ENCODE peak calls at places on chromosome 6, in four cellular contexts. L is neural crest cell, D is upper lobe of right lung, T is OCI-LY7. C is an unnamed sample.

GRCh38 chr6:47733879-47734558 is 35.6 kb downstream of the ADGRF4 start:
- DNase-seq in D (no peak), T (peak), L (no peak), C (peak)

GRCh38 chr6:90343581-90343980 is 46.9 kb upstream of the BACH2 start:
- DNase-seq in L (no peak), D (no peak), T (no peak), C (no peak)

GRCh38 chr6:170183521-170183920 is 107.4 kb downstream of the DLL1 start:
- DNase-seq in D (no peak), T (no peak), L (no peak), C (no peak)

GRCh38 chr6:102204336-102204735 is 810.8 kb downstream of the GRIK2 start:
- DNase-seq in D (no peak), T (no peak), L (no peak), C (no peak)

GRCh38 chr6:144311361-144311760 is 26.2 kb downstream of the UTRN start:
- DNase-seq in T (no peak), L (no peak), D (no peak), C (no peak)

GRCh38 chr6:140846518-140847277 is 1286.0 kb upstream of the GJE1 start:
- DNase-seq in T (no peak), D (no peak), L (no peak), C (no peak)

GRCh38 chr6:27553123-27553904 is 80.4 kb upstream of the ZNF184 start:
- DNase-seq in D (no peak), T (peak), L (peak), C (peak)

GRCh38 chr6:154410619-154411044 is 54.0 kb upstream of the IPCEF1 start:
- DNase-seq in L (no peak), T (no peak), D (no peak), C (no peak)

GRCh38 chr6:135974416-135974815 is 122.9 kb downstream of the PDE7B start:
- DNase-seq in D (no peak), T (no peak), L (no peak), C (no peak)

GRCh38 chr6:6714498-6715360 is 126.2 kb downstream of the LY86 start:
- DNase-seq in T (no peak), L (no peak), D (no peak), C (no peak)

GRCh38 chr6:112571486-112571885 is 224.4 kb downstream of the RFPL4B start:
- DNase-seq in D (no peak), L (no peak), T (no peak), C (no peak)

GRCh38 chr6:5214570-5215052 is 46.1 kb downstream of the LYRM4 start:
- DNase-seq in L (peak), T (peak), D (no peak), C (no peak)

GRCh38 chr6:12342664-12343063 is 52.5 kb downstream of the EDN1 start:
- DNase-seq in T (no peak), L (no peak), D (no peak), C (no peak)

GRCh38 chr6:111721677-111722219 is 116.1 kb upstream of the TRAF3IP2 start:
- DNase-seq in T (peak), D (no peak), L (no peak), C (peak)

GRCh38 chr6:17648745-17649144 is 48.6 kb downstream of the FAM8A1 start:
- DNase-seq in T (no peak), L (no peak), D (no peak), C (no peak)

GRCh38 chr6:3228046-3228671 is 706 bp upstream of the TUBB2B start:
- DNase-seq in D (no peak), T (no peak), L (peak), C (peak)

GRCh38 chr6:135419162-135419561 is 78.4 kb downstream of the AHI1 start:
- DNase-seq in D (no peak), L (no peak), T (no peak), C (no peak)

GRCh38 chr6:26022166-26022510 is 59.5 kb downstream of the TRIM38 start:
- DNase-seq in D (no peak), L (peak), T (peak), C (peak)

GRCh38 chr6:158707120-158707519 is 57.3 kb downstream of the SYTL3 start:
- DNase-seq in T (no peak), L (no peak), D (peak), C (no peak)

GRCh38 chr6:14985366-14985765 is 260.5 kb upstream of the JARID2 start:
- DNase-seq in T (no peak), D (no peak), L (no peak), C (no peak)

GRCh38 chr6:31752739-31753319 is 9.6 kb upstream of the SAPCD1 start:
- DNase-seq in T (no peak), L (no peak), D (no peak), C (no peak)

DNA sequence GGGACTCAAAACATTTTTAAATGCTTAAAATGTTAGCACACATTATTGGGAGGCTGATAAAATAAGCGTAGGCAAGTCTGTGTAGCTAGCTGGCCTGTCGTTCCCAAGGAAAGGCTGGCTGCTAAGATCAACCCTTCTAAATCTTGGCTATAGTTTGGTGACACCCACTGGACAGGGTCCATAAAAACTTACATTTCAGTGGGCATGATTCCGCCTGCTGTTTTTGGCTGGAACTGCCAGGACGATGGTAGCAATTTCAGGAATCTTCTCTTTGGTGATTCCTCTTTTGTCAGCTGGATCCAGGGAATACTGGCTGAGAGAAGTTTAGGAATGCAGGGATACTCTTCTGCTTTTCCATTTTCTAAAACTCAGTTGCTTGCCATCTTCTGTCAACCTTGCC is 162.2 kb downstream of the NKAIN2 start:
- DNase-seq in L (peak), D (no peak), T (no peak), C (no peak)
- TF ChIP-seq CTCF in L (peak), D (no peak), T (no peak), C (no peak)

GRCh38 chr6:53347921-53348435 is 772 bp downstream of the ELOVL5 start:
- DNase-seq in T (peak), L (peak), D (peak), C (peak)

GRCh38 chr6:53347250-53347920 is 1.4 kb downstream of the ELOVL5 start:
- DNase-seq in T (peak), D (no peak), L (no peak), C (no peak)

GRCh38 chr6:53344993-53345392 is 3.8 kb downstream of the ELOVL5 start:
- DNase-seq in T (no peak), D (no peak), L (no peak), C (no peak)

GRCh38 chr6:53349209-53349693 is 501 bp upstream of the ELOVL5 start:
- DNase-seq in L (no peak), T (no peak), D (no peak), C (no peak)

GRCh38 chr6:53348436-53349208 is at the start of gene ELOVL5:
- DNase-seq in L (peak), D (peak), T (peak), C (peak)
- TF ChIP-seq CTCF in L (no peak), D (no peak), T (peak), C (no peak)

DNA sequence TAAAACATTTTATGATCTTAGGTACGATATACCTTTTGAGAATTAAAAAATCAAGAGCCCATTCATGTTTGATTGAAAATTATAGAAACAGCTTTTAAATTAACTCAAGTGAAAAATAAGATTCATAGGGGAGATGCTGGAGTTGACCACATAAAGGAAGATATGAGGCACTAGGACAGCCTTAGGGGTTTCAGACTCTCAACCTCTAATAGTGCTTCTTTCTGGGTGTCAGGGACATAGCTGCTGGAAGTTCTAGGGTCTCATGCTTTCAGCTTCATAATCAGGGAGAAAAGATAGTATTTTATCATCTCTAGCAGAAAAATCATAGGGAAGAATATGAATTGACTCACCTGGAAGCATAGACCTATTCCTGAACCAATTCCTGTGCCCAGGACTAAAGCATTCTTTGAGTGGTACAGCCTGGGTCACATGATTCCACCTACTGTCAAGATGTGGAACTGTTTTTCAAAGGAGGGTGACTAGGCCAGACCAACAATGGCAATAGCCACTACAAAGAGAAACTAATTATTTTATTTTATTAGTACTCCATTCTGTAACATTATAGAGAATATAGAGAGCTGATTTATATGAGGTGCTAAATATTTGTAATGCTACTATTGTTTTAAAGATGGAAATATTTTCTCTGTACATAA is 27.8 kb upstream of the CENPW start:
- DNase-seq in D (no peak), T (no peak), L (no peak), C (peak)
- TF ChIP-seq CTCF in D (peak), T (peak), L (peak), C (no peak)

GRCh38 chr6:66423047-66423446 is 716.0 kb upstream of the EYS start:
- DNase-seq in T (no peak), L (no peak), D (no peak), C (no peak)

GRCh38 chr6:66418906-66419305 is 711.9 kb upstream of the EYS start:
- DNase-seq in L (no peak), T (no peak), D (no peak), C (no peak)

DNA sequence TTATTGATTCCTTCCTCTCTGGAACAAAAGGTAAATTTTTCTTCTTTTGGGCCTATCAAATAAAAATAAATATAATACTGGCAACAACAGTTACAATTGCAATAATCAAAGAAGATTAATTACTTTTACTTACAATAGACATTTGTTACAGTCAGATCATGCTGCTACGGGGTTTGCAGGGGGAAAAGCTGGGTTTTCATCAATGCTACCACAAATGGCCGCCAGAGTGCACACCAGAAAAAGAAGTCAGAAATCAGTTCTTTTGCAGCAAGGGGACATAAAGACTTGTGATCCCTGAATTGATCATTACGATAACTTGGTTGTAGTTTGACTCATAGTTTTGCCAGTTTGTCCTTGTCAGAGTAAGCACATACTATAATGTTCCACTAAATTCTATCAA is 714.5 kb upstream of the EYS start:
- DNase-seq in T (no peak), D (no peak), L (peak), C (no peak)
- TF ChIP-seq CTCF in T (peak), D (no peak), L (peak), C (no peak)

GRCh38 chr6:52213127-52213526 is 27.0 kb downstream of the IL17A start:
- DNase-seq in D (no peak), T (no peak), L (no peak), C (no peak)
- TF ChIP-seq CTCF in D (no peak), T (peak), L (no peak), C (no peak)

GRCh38 chr6:84280030-84280429 is 52.6 kb upstream of the CEP162 start:
- DNase-seq in D (no peak), L (no peak), T (no peak), C (no peak)

GRCh38 chr6:84280639-84281038 is 53.2 kb upstream of the CEP162 start:
- DNase-seq in L (no peak), D (no peak), T (no peak), C (no peak)

GRCh38 chr6:84282566-84282965 is 55.1 kb upstream of the CEP162 start:
- DNase-seq in D (peak), L (no peak), T (no peak), C (no peak)

GRCh38 chr6:84284428-84285033 is 57.1 kb upstream of the CEP162 start:
- DNase-seq in D (no peak), T (no peak), L (no peak), C (peak)
- TF ChIP-seq CTCF in D (peak), T (peak), L (peak), C (peak)

GRCh38 chr6:84768442-84769174 is 4.2 kb upstream of the TBX18 start:
- DNase-seq in T (no peak), L (peak), D (no peak), C (no peak)
- TF ChIP-seq CTCF in T (no peak), L (no peak), D (no peak), C (no peak)

GRCh38 chr6:8268606-8269005 is 166.3 kb upstream of the EEF1E1 start:
- DNase-seq in D (no peak), L (no peak), T (no peak), C (no peak)
- TF ChIP-seq CTCF in D (no peak), L (no peak), T (no peak), C (no peak)

GRCh38 chr6:167093406-167093921 is 29.4 kb upstream of the CCR6 start:
- DNase-seq in L (no peak), T (no peak), D (no peak), C (no peak)
- TF ChIP-seq CTCF in L (no peak), T (no peak), D (no peak), C (no peak)

DNA sequence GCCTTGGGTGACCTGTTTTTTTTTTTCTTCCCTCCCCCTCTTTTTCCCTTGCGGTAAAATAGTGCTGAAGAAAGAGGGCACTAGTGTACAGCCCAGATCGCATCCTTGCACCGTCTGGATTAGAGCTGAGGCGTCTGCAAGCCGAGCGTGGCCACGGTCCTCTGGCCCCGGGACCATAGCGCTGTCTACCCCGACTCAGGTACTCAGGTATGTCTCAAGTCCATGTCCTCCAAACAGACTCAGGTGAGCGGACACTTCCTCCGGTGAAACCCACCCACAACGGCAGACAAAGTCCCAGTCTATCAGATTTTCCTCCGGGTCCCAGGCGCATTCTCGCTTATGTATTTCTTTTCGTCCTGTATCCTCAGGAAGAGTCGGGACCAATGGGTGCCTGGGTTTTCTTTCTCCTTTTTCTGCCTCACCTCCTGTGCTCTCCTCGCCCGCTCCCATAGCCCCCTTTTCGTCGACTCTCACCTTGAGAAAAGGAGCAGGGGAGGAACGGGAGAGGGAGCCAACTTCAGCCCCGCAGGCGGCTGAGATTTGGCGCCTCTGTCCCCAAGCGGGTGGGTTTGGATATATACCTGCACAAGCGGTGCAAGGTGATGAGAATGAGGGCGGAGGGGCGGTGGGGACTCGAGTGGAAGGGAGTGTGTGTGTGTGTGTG is 1.1 kb upstream of the GRM1 start:
- DNase-seq in T (no peak), D (no peak), L (no peak), C (peak)
- TF ChIP-seq CTCF in T (peak), D (no peak), L (no peak), C (no peak)